ENCODE peak calls at places on chromosomes 16 and 17, in eight cellular contexts. D is activated CD4-positive, alpha-beta T cell treated with anti-CD3 and anti-CD28 coated beads, Interleukin-2, amount 50 U/mL, for 48 hours; V is fibroblast of pulmonary artery; Q is posterior cingulate gyrus; O is foreskin fibroblast; R is KBM-7; M is progenitor cell of endocrine pancreas; T is NCI-H1930. F is an unnamed sample.

GRCh38 chr17:8123695-8124349 is at the start of gene HES7:
- DNase-seq in D (peak; percentile 32), V (no peak), Q (no peak), O (no peak), R (peak; percentile 74), M (no peak), T (peak; percentile 31), F (no peak)

GRCh38 chr17:5533486-5534315 is 47.3 kb downstream of the MIS12 start:
- DNase-seq in D (no peak), V (no peak), Q (no peak), O (no peak), R (no peak), M (no peak), T (no peak), F (no peak)

GRCh38 chr17:76265624-76266243 is 586 bp downstream of the UBALD2 start:
- DNase-seq in D (peak; percentile 60), V (peak; percentile 53), Q (no peak), O (no peak), R (peak; percentile 47), M (peak; percentile 41), T (no peak), F (peak; percentile 39)

GRCh38 chr17:78315355-78316114 is 44.3 kb downstream of the SOCS3 start:
- DNase-seq in D (peak; percentile 83), V (peak; percentile 88), Q (peak; percentile 43), O (peak; percentile 92), R (no peak), M (no peak), T (no peak), F (no peak)

GRCh38 chr16:55929184-55929583 is 54.0 kb upstream of the CES5A start:
- DNase-seq in D (no peak), V (no peak), Q (no peak), O (no peak), R (no peak), M (no peak), T (no peak), F (no peak)

GRCh38 chr16:30005341-30006094 is 5.3 kb downstream of the DOC2A start:
- DNase-seq in D (peak; percentile 32), V (peak; percentile 52), Q (no peak), O (no peak), R (peak; percentile 35), M (no peak), T (no peak), F (no peak)

GRCh38 chr17:148757-149156 is 11.4 kb downstream of the SCGB1C2 start:
- DNase-seq in D (no peak), V (no peak), Q (no peak), O (no peak), R (no peak), M (peak; percentile 1), T (no peak), F (no peak)

GRCh38 chr16:10951016-10951415 is 6.7 kb downstream of the CLEC16A start:
- DNase-seq in D (no peak), V (no peak), Q (no peak), O (no peak), R (no peak), M (no peak), T (no peak), F (no peak)

GRCh38 chr17:49715717-49716279 is 8.0 kb upstream of the SLC35B1 start:
- DNase-seq in D (peak; percentile 57), V (no peak), Q (no peak), O (no peak), R (no peak), M (no peak), T (no peak), F (no peak)

F was measured in substantia nigra.